ENCODE peak calls at places on chromosomes 4 and X, in ten cellular contexts. Q, F, E, H, M, W, G, V, O and A are unnamed samples.

GRCh38 chr4:114132830-114133229 is 153.4 kb upstream of the ARSJ start:
- DNase-seq in Q (no peak), F (no peak), E (no peak), H (no peak), M (peak), W (no peak), G (no peak), V (no peak), O (peak), A (peak)

GRCh38 chr4:156888762-156889161 is 82.8 kb downstream of the PDGFC start:
- DNase-seq in Q (no peak), F (no peak), E (no peak), H (no peak), M (no peak), W (no peak), G (no peak), V (no peak), O (peak), A (no peak)

GRCh38 chr4:47084795-47085194 is 53.4 kb downstream of the GABRB1 start:
- DNase-seq in Q (no peak), F (no peak), E (no peak), H (no peak), M (no peak), W (no peak), G (no peak), V (no peak), O (no peak), A (no peak)

GRCh38 chrX:12878536-12878935 is 11.7 kb downstream of the TLR7 start:
- DNase-seq in Q (no peak), F (no peak), E (no peak), H (no peak), M (no peak), W (no peak), G (no peak), V (no peak), O (no peak), A (peak)

GRCh38 chr4:613126-613525 is 12.2 kb upstream of the PDE6B start:
- DNase-seq in Q (no peak), F (no peak), E (no peak), H (no peak), M (no peak), W (no peak), G (no peak), V (no peak), O (no peak), A (no peak)

GRCh38 chrX:101117701-101118100 is 19.7 kb downstream of the CENPI start:
- DNase-seq in Q (no peak), F (no peak), E (no peak), H (no peak), M (no peak), W (no peak), G (no peak), V (no peak), O (peak), A (no peak)

GRCh38 chr4:40251366-40251765 is 54.5 kb downstream of the RHOH start:
- DNase-seq in Q (no peak), F (no peak), E (no peak), H (no peak), M (no peak), W (no peak), G (no peak), V (no peak), O (no peak), A (no peak)

GRCh38 chrX:131792356-131792749 is 230.7 kb upstream of the STK26 start:
- DNase-seq in Q (no peak), F (peak), E (peak), H (no peak), M (no peak), W (no peak), G (no peak), V (no peak), O (no peak), A (no peak)

GRCh38 chr4:145388043-145388442 is 93.6 kb upstream of the SMAD1 start:
- DNase-seq in Q (no peak), F (no peak), E (no peak), H (no peak), M (no peak), W (no peak), G (no peak), V (no peak), O (peak), A (no peak)

GRCh38 chrX:43064096-43064495 is 286.1 kb upstream of the PPP1R2C start:
- DNase-seq in Q (no peak), F (no peak), E (no peak), H (no peak), M (no peak), W (no peak), G (no peak), V (no peak), O (no peak), A (no peak)

GRCh38 chrX:129600981-129601424 is 53.8 kb downstream of the APLN start:
- DNase-seq in Q (peak), F (no peak), E (no peak), H (no peak), M (peak), W (no peak), G (peak), V (no peak), O (peak), A (no peak)

GRCh38 chrX:153674219-153674851 is 722 bp upstream of the PNCK start:
- DNase-seq in Q (no peak), F (no peak), E (peak), H (no peak), M (no peak), W (no peak), G (no peak), V (no peak), O (no peak), A (no peak)

GRCh38 chrX:22577181-22577580 is 304.5 kb downstream of the CBLL2 start:
- DNase-seq in Q (no peak), F (no peak), E (no peak), H (no peak), M (no peak), W (no peak), G (no peak), V (no peak), O (peak), A (no peak)

GRCh38 chrX:27924261-27924660 is 57.0 kb downstream of the DCAF8L1 start:
- DNase-seq in Q (no peak), F (no peak), E (no peak), H (no peak), M (no peak), W (no peak), G (no peak), V (no peak), O (no peak), A (no peak)

GRCh38 chrX:27924718-27925117 is 56.5 kb downstream of the DCAF8L1 start:
- DNase-seq in Q (no peak), F (no peak), E (no peak), H (no peak), M (no peak), W (no peak), G (no peak), V (no peak), O (no peak), A (no peak)

GRCh38 chrX:27917713-27918500 is 63.3 kb downstream of the DCAF8L1 start:
- DNase-seq in Q (no peak), F (no peak), E (no peak), H (no peak), M (no peak), W (no peak), G (no peak), V (no peak), O (no peak), A (no peak)

GRCh38 chrX:27915617-27916016 is 65.6 kb downstream of the DCAF8L1 start:
- DNase-seq in Q (no peak), F (no peak), E (no peak), H (no peak), M (no peak), W (no peak), G (no peak), V (no peak), O (peak), A (no peak)

GRCh38 chrX:27918799-27919198 is 62.5 kb downstream of the DCAF8L1 start:
- DNase-seq in Q (no peak), F (no peak), E (no peak), H (peak), M (peak), W (no peak), G (no peak), V (no peak), O (peak), A (peak)
- TF ChIP-seq CTCF in Q (no peak), F (no peak), E (no peak), H (no peak), M (peak), W (no peak), G (no peak), V (peak), O (peak), A (peak)

GRCh38 chr4:107519057-107519456 is 201.0 kb downstream of the PAPSS1 start:
- DNase-seq in Q (no peak), F (no peak), E (no peak), H (no peak), M (peak), W (no peak), G (no peak), V (no peak), O (peak), A (peak)
- TF ChIP-seq CTCF in Q (no peak), F (peak), E (no peak), H (no peak), M (peak), W (no peak), G (no peak), V (peak), O (peak), A (peak)

GRCh38 chr4:75771607-75772006 is 47.2 kb downstream of the USO1 start:
- DNase-seq in Q (no peak), F (no peak), E (no peak), H (no peak), M (no peak), W (no peak), G (no peak), V (no peak), O (no peak), A (no peak)
- TF ChIP-seq CTCF in Q (no peak), F (no peak), E (no peak), H (no peak), M (no peak), W (no peak), G (no peak), V (no peak), O (no peak), A (no peak)

DNA sequence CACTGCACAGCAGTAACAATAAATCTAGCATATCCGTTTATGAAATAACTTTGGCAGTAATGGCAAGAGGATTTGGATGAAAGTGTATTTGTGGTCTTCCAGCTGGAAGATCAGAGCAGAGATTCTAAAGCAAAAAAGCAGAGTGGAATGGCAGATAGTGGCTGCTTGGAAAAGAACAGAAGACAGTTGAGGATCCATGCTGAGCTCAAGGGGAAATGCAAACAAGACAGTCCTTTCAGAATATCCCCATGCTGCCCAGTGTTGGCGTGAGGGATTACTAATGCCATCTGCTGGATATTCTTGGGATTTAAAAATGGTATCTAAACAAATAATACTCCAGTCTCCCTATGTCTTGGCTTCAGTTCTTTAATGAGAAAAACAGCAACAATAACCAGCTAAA is 629.1 kb upstream of the ATOH1 start:
- DNase-seq in Q (no peak), F (no peak), E (no peak), H (no peak), M (peak), W (no peak), G (no peak), V (no peak), O (peak), A (peak)
- TF ChIP-seq CTCF in Q (peak), F (peak), E (peak), H (no peak), M (peak), W (no peak), G (no peak), V (peak), O (peak), A (peak)

GRCh38 chrX:6225307-6226052 is 3.2 kb downstream of the NLGN4X start:
- DNase-seq in Q (no peak), F (no peak), E (no peak), H (no peak), M (peak), W (no peak), G (no peak), V (no peak), O (no peak), A (no peak)
- TF ChIP-seq CTCF in Q (peak), F (no peak), E (no peak), H (no peak), M (no peak), W (no peak), G (no peak), V (no peak), O (no peak), A (no peak)